ENCODE peak calls at places on chromosome X, in nine cellular contexts. J, C, Z, F, W, Q, L, O and A are unnamed samples.

GRCh38 chrX:22950278-22951266 is 49.2 kb upstream of the DDX53 start:
- DNase-seq in L (peak; percentile 58), F (peak; percentile 93), W (no peak), J (no peak), Q (no peak), C (no peak), O (no peak), Z (no peak), A (peak; percentile 88)

GRCh38 chrX:1389993-1390285 is 2.0 kb downstream of the SLC25A6 start:
- DNase-seq in F (no peak), O (no peak), L (no peak), Q (no peak), Z (no peak), W (peak; percentile 20), J (no peak), C (no peak), A (no peak)

GRCh38 chrX:123282241-123282640 is 98.2 kb downstream of the GRIA3 start:
- DNase-seq in L (no peak), F (no peak), J (no peak), C (no peak), O (no peak), Q (no peak), W (no peak), Z (no peak), A (no peak)

GRCh38 chrX:27995611-27996010 is 14.4 kb upstream of the DCAF8L1 start:
- DNase-seq in Z (no peak), C (no peak), W (no peak), J (no peak), O (no peak), F (no peak), Q (no peak), L (no peak), A (no peak)

GRCh38 chrX:69077895-69078455 is 87.3 kb downstream of the PJA1 start:
- DNase-seq in Z (no peak), Q (no peak), F (no peak), J (no peak), O (no peak), C (no peak), L (no peak), W (no peak), A (no peak)

GRCh38 chrX:45769919-45770582 is 569.4 kb upstream of the DIPK2B start:
- DNase-seq in C (peak; percentile 15), W (peak; percentile 84), F (peak; percentile 90), Z (peak; percentile 3), L (peak; percentile 87), O (peak; percentile 43), Q (peak; percentile 26), J (no peak), A (peak; percentile 94)

GRCh38 chrX:39936886-39937770 is 160.6 kb downstream of the BCOR start:
- DNase-seq in F (no peak), Q (no peak), Z (no peak), O (no peak), L (no peak), C (no peak), J (no peak), W (no peak), A (no peak)

GRCh38 chrX:136273986-136274385 is 22.8 kb upstream of the MAP7D3 start:
- DNase-seq in J (no peak), C (no peak), L (no peak), O (no peak), W (no peak), Z (no peak), Q (no peak), F (no peak), A (no peak)

GRCh38 chrX:2552621-2553297 is 52.0 kb upstream of the DHRSX start:
- DNase-seq in O (no peak), C (no peak), F (peak; percentile 3), W (no peak), L (no peak), J (no peak), Q (no peak), Z (no peak), A (peak; percentile 87)

GRCh38 chrX:17861496-17862011 is 456 bp upstream of the RAI2 start:
- DNase-seq in W (no peak), C (no peak), J (no peak), L (no peak), O (no peak), Z (no peak), F (no peak), Q (no peak), A (no peak)

GRCh38 chrX:17859609-17860178 is 1.4 kb downstream of the RAI2 start:
- DNase-seq in L (no peak), J (no peak), Q (peak; percentile 16), W (no peak), Z (peak; percentile 2), C (no peak), F (no peak), O (no peak), A (no peak)

GRCh38 chrX:17860179-17860780 is 818 bp downstream of the RAI2 start:
- DNase-seq in C (no peak), O (peak; percentile 27), Q (peak; percentile 39), L (peak; percentile 1), Z (no peak), W (no peak), J (peak; percentile 19), F (no peak), A (no peak)

DNA sequence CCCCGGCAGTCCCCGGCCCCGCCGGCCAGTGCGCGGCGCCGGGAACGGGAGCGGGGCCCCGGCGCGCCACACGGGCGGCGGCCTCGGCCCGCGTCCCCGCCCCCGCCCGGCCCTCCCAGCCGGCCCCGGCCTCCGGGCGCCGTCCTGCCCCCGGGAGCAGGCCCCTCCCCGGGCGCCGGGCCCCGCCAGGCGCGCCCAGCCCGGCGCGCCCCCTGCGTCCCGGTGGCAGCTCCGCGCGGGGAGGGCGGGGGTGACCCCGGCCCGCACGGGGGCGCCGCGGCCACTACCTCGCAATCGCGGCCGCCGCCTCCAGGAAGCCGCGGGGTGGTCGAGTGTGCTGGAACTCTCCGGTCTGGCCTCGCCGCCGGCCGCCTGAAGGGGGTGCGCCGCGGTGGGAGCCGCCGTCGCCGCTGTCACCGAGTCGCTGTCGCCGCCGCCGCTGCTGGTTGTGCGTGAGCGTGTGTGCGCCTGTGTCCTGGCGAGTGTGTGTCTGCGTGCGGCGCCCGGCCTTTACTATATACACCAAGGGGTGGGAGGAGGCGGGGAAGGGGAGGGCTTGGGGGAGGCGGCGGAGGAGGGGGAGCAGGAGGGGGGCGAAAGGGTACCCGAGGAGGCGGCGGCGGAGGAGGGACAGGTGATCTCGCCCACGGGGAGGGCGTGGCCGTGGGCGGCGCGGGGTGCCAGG is at the start of gene RAI2:
- DNase-seq in J (peak; percentile 71), Q (peak; percentile 77), W (peak; percentile 52), L (no peak), Z (peak; percentile 13), C (peak; percentile 60), F (no peak), O (peak; percentile 34), A (no peak)
- TF ChIP-seq CTCF in J (no peak), Q (peak; percentile 36), W (no peak), L (no peak), Z (no peak), C (peak; percentile 44), F (no peak), O (peak; percentile 9), A (no peak)

DNA sequence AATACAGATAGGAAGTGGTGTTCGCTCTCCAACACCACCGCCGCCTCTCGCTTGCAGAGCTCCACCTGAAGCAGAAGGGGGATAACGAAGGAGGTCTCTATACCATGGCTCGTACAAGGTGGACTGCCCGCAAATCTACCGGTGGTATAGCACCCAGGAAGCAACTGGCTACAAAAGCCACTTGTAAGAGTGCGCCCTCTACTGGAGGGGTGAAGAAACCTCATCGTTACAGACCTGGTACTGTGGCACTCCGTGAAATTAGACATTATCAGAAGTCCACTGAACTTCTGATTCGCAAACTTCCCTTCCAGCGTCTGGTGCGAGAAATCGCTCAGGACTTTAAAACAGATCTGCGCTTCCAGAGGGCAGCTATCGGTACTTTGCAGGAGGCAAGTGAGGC is 5.2 kb upstream of the BMP15 start:
- DNase-seq in Q (peak; percentile 4), F (peak; percentile 2), W (no peak), Z (no peak), L (no peak), O (no peak), J (no peak), C (no peak), A (no peak)
- TF ChIP-seq CTCF in Q (peak; percentile 43), F (peak; percentile 23), W (no peak), Z (no peak), L (no peak), O (no peak), J (peak; percentile 20), C (peak; percentile 18), A (no peak)

GRCh38 chrX:10022273-10022541 is 55.0 kb downstream of the CLDN34 start:
- DNase-seq in O (no peak), Q (no peak), L (no peak), Z (no peak), F (no peak), W (no peak), J (no peak), C (no peak), A (no peak)

GRCh38 chrX:10021461-10022272 is 54.5 kb downstream of the CLDN34 start:
- DNase-seq in Q (no peak), O (no peak), L (peak; percentile 53), J (no peak), C (no peak), F (no peak), W (no peak), Z (no peak), A (peak; percentile 11)

GRCh38 chrX:10025742-10026493 is 58.8 kb downstream of the CLDN34 start:
- DNase-seq in C (no peak), Q (no peak), J (no peak), L (no peak), Z (no peak), O (no peak), W (no peak), F (no peak), A (no peak)

GRCh38 chrX:10023821-10024220 is 56.7 kb downstream of the CLDN34 start:
- DNase-seq in F (no peak), L (no peak), O (no peak), Z (no peak), C (no peak), J (no peak), Q (no peak), W (no peak), A (no peak)

DNA sequence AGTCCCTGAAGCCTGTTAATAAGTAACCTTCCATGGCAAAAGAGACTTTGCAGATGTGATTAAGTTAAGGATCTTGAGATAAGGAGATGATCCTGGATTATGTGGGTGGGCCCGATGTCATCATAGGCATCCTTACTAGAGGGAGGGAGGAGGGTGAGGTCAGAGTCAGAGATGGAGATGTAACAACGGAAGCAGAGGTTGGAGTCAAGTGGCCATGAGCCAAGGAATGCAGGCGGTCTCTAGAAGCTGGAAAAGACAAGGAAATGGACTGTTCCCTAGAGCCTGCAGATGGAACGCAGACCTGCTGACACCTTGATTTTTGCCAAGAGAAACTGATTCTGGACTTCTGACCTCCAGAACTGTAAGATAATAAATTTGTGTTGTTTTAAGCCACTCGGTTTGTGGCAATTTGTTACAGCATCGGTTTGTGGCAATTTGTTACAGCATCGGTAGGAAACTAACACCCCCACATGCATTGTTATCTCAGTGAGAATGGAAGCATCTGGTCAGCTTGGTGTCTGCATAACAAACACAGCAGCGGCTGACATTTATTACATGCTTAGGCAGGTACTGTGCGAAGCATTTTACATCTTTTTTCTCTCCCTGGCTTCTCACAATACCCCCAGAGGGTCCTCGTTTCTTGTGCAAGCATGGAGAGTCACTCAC is 55.6 kb downstream of the CLDN34 start:
- DNase-seq in W (no peak), J (no peak), L (peak; percentile 83), Z (no peak), Q (no peak), F (peak; percentile 88), O (peak; percentile 20), C (no peak), A (peak; percentile 48)
- TF ChIP-seq CTCF in W (no peak), J (no peak), L (no peak), Z (no peak), Q (no peak), F (no peak), O (no peak), C (no peak), A (no peak)

GRCh38 chrX:55135171-55135570 is 46.4 kb downstream of the PAGE2 start:
- DNase-seq in Z (peak; percentile 0), J (peak; percentile 33), C (no peak), O (peak; percentile 11), Q (peak; percentile 18), F (peak; percentile 69), W (no peak), L (peak; percentile 59), A (peak; percentile 24)
- TF ChIP-seq CTCF in Z (peak; percentile 24), J (no peak), C (peak; percentile 57), O (peak; percentile 60), Q (peak; percentile 51), F (peak; percentile 60), W (no peak), L (peak; percentile 35), A (peak; percentile 73)